ENCODE peak calls at places on chromosome 19, in six cellular contexts. V, X, G, C, B and R are unnamed samples. For H3K36me3, the result is how much of the 10 kb centered on the place peaks cover.

GRCh38 chr19:5801796-5802616 is 2.9 kb upstream of the NRTN start:
- DNase-seq in V (no peak), X (no peak), G (no peak), C (no peak), B (no peak), R (no peak)

GRCh38 chr19:18633321-18633720 is 3.5 kb upstream of the KLHL26 start:
- DNase-seq in V (no peak), X (no peak), G (no peak), C (no peak), B (no peak), R (no peak)

GRCh38 chr19:35222373-35223005 is 6.0 kb downstream of the FAM187B start:
- DNase-seq in V (no peak), X (no peak), G (no peak), C (no peak), B (peak), R (no peak)

GRCh38 chr19:57599761-57600383 is at the start of gene ZNF530:
- DNase-seq in V (peak), X (peak), G (peak), C (peak), B (peak), R (peak)

GRCh38 chr19:46731584-46731983 is 14.3 kb upstream of the FKRP start:
- DNase-seq in V (no peak), X (peak), G (no peak), C (no peak), B (no peak), R (no peak)

GRCh38 chr19:44648536-44649370 is 5.0 kb downstream of the PVR start:
- DNase-seq in V (no peak), X (no peak), G (no peak), C (peak), B (no peak), R (no peak)

GRCh38 chr19:43465468-43466120 is at the start of gene LYPD3:
- DNase-seq in V (peak), X (no peak), G (no peak), C (peak), B (no peak), R (no peak)

GRCh38 chr19:40358773-40359172 is 10.3 kb downstream of the PLD3 start:
- DNase-seq in V (no peak), X (no peak), G (no peak), C (no peak), B (peak), R (no peak)

GRCh38 chr19:29687244-29687896 is 22.1 kb downstream of the PLEKHF1 start:
- DNase-seq in V (no peak), X (peak), G (no peak), C (peak), B (no peak), R (no peak)

GRCh38 chr19:44848036-44848804 is 2.1 kb downstream of the NECTIN2 start:
- DNase-seq in V (peak), X (no peak), G (no peak), C (peak), B (no peak), R (no peak)

GRCh38 chr19:50476224-50476942 is at the start of the genes EMC10 and GARIN5A:
- DNase-seq in V (peak), X (peak), G (peak), C (peak), B (peak), R (peak)

GRCh38 chr19:48318286-48318987 is 6.9 kb upstream of the EMP3 start:
- DNase-seq in V (no peak), X (no peak), G (no peak), C (no peak), B (no peak), R (no peak)

GRCh38 chr19:13057147-13057572 is 45.5 kb downstream of the LYL1 start:
- DNase-seq in V (no peak), X (no peak), G (no peak), C (peak), B (no peak), R (no peak)

GRCh38 chr19:47704024-47704423 is 9.2 kb upstream of the EHD2 start:
- DNase-seq in V (no peak), X (no peak), G (no peak), C (no peak), B (no peak), R (no peak)

GRCh38 chr19:57559404-57560025 is at the start of gene ZNF550:
- DNase-seq in V (peak), X (peak), G (peak), C (peak), B (peak), R (peak)

GRCh38 chr19:55552620-55553019 is 7.3 kb upstream of the SBK3 start:
- DNase-seq in V (no peak), X (no peak), G (no peak), C (no peak), B (no peak), R (no peak)

GRCh38 chr19:58045411-58046050 is 11.7 kb downstream of the ZSCAN1 start:
- DNase-seq in V (no peak), X (no peak), G (no peak), C (no peak), B (no peak), R (no peak)

GRCh38 chr19:22502766-22503165 is 80.6 kb upstream of the ZNF98 start:
- DNase-seq in V (no peak), X (no peak), G (no peak), C (no peak), B (no peak), R (no peak)

GRCh38 chr19:42433503-42434260 is 6.5 kb upstream of the LIPE start:
- DNase-seq in V (peak), X (peak), G (peak), C (peak), B (peak), R (peak)

GRCh38 chr19:41422456-41422855 is 4.7 kb downstream of the B3GNT8 start:
- DNase-seq in V (no peak), X (no peak), G (no peak), C (no peak), B (no peak), R (no peak)
- H3K36me3 ChIP-seq in V (under half), X (half or more), G (under half), C (under half), B (under half), R (under half)

GRCh38 chr19:1860133-1860775 is 3.1 kb downstream of the KLF16 start:
- DNase-seq in V (no peak), X (no peak), G (no peak), C (no peak), B (peak), R (peak)
- H3K4me3 ChIP-seq in V (no peak), X (no peak), G (no peak), C (peak), B (peak), R (no peak)

GRCh38 chr19:3343619-3344502 is 22.5 kb upstream of the NFIC start:
- DNase-seq in V (peak), X (peak), G (peak), C (peak), B (peak), R (no peak)
- H3K27ac ChIP-seq in V (peak), X (peak), G (peak), C (peak), B (no peak), R (no peak)

GRCh38 chr19:2194513-2195078 is 30.9 kb downstream of the DOT1L start:
- DNase-seq in V (no peak), X (no peak), G (no peak), C (no peak), B (no peak), R (no peak)
- H3K36me3 ChIP-seq in V (under half), X (half or more), G (under half), C (under half), B (under half), R (under half)

DNA sequence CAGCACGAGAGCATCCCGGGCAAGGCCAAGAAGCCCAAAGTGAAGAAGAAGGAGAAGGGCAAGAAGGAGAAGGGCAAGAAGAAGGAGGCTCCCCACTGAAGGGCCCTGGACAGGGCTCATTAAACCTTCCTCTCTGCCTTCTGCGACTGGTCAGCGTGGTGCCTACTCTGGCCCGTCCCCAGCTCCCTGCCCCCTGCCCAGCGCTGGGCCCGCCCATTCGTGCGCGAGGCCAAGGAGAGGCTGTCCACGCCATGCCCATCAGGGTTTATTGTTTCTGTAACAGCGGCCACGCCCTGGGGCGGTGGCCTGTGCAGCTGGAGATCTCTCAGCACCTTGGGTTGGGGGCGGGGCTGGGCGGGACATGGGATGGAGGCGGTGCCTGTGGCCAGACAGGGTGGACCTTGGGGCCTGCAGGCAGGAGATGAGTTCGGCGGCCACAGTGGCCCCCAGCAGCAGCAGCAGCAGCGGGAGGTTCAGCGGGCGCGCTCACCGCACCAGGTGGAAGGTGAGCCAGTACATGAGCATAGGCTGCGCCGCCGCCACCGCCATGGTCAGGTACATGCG is 897 bp downstream of the C19orf33 start:
- DNase-seq in V (peak), X (no peak), G (peak), C (peak), B (no peak), R (no peak)
- H3K4me3 ChIP-seq in V (peak), X (no peak), G (no peak), C (peak), B (no peak), R (no peak)

GRCh38 chr19:33050110-33050509 is 14.6 kb downstream of the RHPN2 start:
- DNase-seq in V (no peak), X (no peak), G (no peak), C (no peak), B (no peak), R (no peak)

GRCh38 chr19:33054623-33055022 is 10.1 kb downstream of the RHPN2 start:
- DNase-seq in V (no peak), X (no peak), G (no peak), C (peak), B (no peak), R (no peak)

GRCh38 chr19:33055718-33056117 is 9.0 kb downstream of the RHPN2 start:
- DNase-seq in V (no peak), X (no peak), G (no peak), C (peak), B (no peak), R (no peak)

GRCh38 chr19:33048806-33049676 is 15.6 kb downstream of the RHPN2 start:
- DNase-seq in V (no peak), X (no peak), G (no peak), C (peak), B (no peak), R (no peak)

GRCh38 chr19:33052352-33052972 is 12.2 kb downstream of the RHPN2 start:
- DNase-seq in V (no peak), X (no peak), G (no peak), C (peak), B (no peak), R (no peak)
- H3K27ac ChIP-seq in V (no peak), X (no peak), G (no peak), C (peak), B (no peak), R (no peak)

GRCh38 chr19:19649580-19649995 is 6.1 kb upstream of the GMIP start:
- DNase-seq in V (no peak), X (no peak), G (no peak), C (no peak), B (no peak), R (no peak)
- H3K36me3 ChIP-seq in V (under half), X (half or more), G (half or more), C (under half), B (under half), R (half or more)

DNA sequence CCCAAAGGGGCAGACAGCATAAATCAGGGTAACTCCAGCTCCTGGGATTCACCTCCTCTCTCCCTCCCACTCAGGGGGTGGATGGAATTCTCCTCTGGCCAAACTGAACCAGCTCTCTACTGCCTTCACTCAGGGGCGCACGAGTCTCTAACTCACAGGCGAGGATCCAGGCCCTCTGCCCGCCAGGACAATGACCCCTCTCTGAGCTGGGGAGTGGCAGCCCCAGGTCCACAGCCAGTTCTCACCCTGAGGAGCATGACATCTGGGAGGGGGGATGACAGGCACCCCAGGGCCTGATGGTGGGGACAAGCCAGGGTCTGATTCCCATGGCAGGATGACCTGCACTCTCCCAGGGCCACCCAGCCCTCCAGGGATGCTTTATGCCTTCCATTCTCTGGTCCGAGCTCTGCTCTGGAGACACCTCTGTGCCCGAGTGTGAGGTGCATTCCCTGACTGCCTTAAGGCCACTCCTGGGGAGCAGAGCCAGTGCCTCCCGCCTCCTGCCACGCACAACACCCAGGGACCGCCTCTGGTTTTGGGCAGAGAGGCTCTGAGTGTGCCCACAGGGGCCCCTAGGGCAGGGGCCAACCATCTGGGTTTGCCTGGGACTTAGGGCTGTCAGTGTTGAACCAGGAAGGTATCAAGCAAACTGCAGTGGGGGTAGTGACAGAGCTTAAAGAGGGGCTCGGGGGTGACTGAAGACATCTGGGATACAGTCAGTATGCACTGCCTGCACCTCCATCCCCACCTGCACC is 66.2 kb downstream of the GNG7 start:
- DNase-seq in V (no peak), X (no peak), G (no peak), C (no peak), B (no peak), R (peak)
- H3K4me3 ChIP-seq in V (no peak), X (no peak), G (no peak), C (no peak), B (no peak), R (no peak)

DNA sequence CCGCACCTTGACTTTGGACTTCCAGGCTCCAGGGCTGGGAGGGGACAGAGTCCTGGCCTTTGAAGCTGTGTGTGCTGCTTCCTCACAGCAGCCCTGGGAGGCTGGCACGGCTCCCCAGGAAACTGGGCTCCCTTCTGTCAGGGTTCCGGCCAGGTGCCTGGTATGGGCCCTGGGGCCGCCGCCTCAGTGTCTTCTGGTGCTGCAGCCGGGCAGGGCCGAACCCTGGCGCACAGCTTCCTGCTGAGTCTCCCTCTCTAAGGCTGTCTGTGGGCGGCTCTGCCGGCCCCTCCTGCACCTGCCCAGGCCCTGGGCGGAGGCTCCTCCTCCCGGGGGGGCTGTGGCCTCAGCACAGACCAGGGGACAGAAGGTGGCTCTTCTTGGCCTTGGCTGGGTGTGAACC is 32.4 kb downstream of the GPX4 start:
- DNase-seq in V (no peak), X (no peak), G (no peak), C (no peak), B (no peak), R (no peak)
- H3K27ac ChIP-seq in V (peak), X (no peak), G (no peak), C (no peak), B (no peak), R (no peak)

GRCh38 chr19:3978145-3978544 is 7.1 kb downstream of the EEF2 start:
- DNase-seq in V (no peak), X (no peak), G (no peak), C (no peak), B (no peak), R (peak)

GRCh38 chr19:3977242-3978143 is 6.6 kb upstream of the DAPK3 start:
- DNase-seq in V (no peak), X (peak), G (no peak), C (no peak), B (no peak), R (no peak)

GRCh38 chr19:3976495-3977241 is 5.8 kb upstream of the DAPK3 start:
- DNase-seq in V (no peak), X (peak), G (no peak), C (no peak), B (no peak), R (no peak)

GRCh38 chr19:3975637-3976087 is 4.8 kb upstream of the DAPK3 start:
- DNase-seq in V (no peak), X (no peak), G (no peak), C (no peak), B (no peak), R (no peak)

DNA sequence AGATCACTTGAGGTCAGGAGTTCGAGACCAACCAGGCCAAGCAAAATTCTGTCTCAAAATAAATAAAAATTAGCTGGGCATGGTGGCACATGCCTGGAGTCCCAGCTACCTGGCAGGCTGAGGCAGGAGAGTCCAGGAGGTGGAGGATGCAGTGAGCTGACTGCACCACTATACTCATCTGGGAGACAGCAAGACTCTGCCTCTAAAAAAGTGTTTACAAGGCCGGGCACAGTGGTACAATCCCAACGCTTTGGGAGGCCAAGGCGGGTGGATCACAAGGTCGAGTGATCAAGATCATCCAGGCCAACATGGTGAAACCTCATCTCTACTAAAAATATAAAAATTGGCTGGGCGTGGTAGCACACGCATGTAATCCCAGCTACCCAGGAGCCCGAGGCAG is 4.2 kb upstream of the DAPK3 start:
- DNase-seq in V (no peak), X (no peak), G (no peak), C (no peak), B (no peak), R (no peak)
- H3K36me3 ChIP-seq in V (under half), X (half or more), G (under half), C (under half), B (under half), R (under half)